ENCODE peak calls at places on chromosomes 1 and 21, in ten cellular contexts. R is A549; U is K562; X is AG09319; E is AG10803; Q is astrocyte of the cerebellum; G is CD4-positive, alpha-beta T cell; J is CD8-positive, alpha-beta T cell; L is mammary epithelial cell; N is IMR-90. W is an unnamed sample.

GRCh38 chr1:176829261-176829976 is 335.1 kb downstream of the ASTN1 start:
- DNase-seq in R (no peak), U (no peak), X (no peak), E (no peak), Q (no peak), G (no peak), J (no peak), L (peak; percentile 14), N (no peak), W (no peak)

GRCh38 chr1:242739246-242739645 is 214.7 kb upstream of the PLD5 start:
- DNase-seq in R (no peak), U (no peak), X (no peak), E (no peak), Q (no peak), G (no peak), J (no peak), L (no peak), N (no peak), W (no peak)

GRCh38 chr1:86423473-86423872 is 498 bp upstream of the CLCA2 start:
- DNase-seq in R (no peak), U (no peak), X (no peak), E (no peak), Q (no peak), G (no peak), J (no peak), L (no peak), N (no peak), W (no peak)

GRCh38 chr1:83701396-83701795 is 297.5 kb downstream of the TTLL7 start:
- DNase-seq in R (no peak), U (no peak), X (no peak), E (no peak), Q (no peak), G (no peak), J (no peak), L (no peak), N (no peak), W (no peak)

GRCh38 chr1:219074084-219074728 is 99.5 kb upstream of the LYPLAL1 start:
- DNase-seq in R (no peak), U (no peak), X (no peak), E (no peak), Q (no peak), G (no peak), J (no peak), L (no peak), N (no peak), W (no peak)

GRCh38 chr1:111504097-111504496 is 664 bp upstream of the ADORA3 start:
- DNase-seq in R (no peak), U (no peak), X (no peak), E (no peak), Q (no peak), G (no peak), J (no peak), L (no peak), N (no peak), W (no peak)

GRCh38 chr1:178540646-178541045 is 27.7 kb downstream of the TEX35 start:
- DNase-seq in R (no peak), U (no peak), X (peak; percentile 58), E (peak; percentile 86), Q (no peak), G (no peak), J (no peak), L (peak; percentile 36), N (peak; percentile 94), W (no peak)

GRCh38 chr1:200938955-200939354 is 44.3 kb downstream of the INAVA start:
- DNase-seq in R (no peak), U (no peak), X (no peak), E (no peak), Q (no peak), G (no peak), J (peak; percentile 3), L (no peak), N (no peak), W (no peak)

GRCh38 chr1:2875677-2876531 is 74.4 kb upstream of the TTC34 start:
- DNase-seq in R (peak; percentile 28), U (peak; percentile 43), X (no peak), E (no peak), Q (no peak), G (no peak), J (no peak), L (no peak), N (no peak), W (no peak)

GRCh38 chr1:165455111-165455510 is 10.2 kb upstream of the RXRG start:
- DNase-seq in R (no peak), U (no peak), X (no peak), E (no peak), Q (no peak), G (no peak), J (no peak), L (no peak), N (no peak), W (no peak)

GRCh38 chr1:39639333-39640130 is at the start of gene HEYL:
- DNase-seq in R (peak; percentile 86), U (peak; percentile 89), X (no peak), E (no peak), Q (no peak), G (peak; percentile 62), J (peak; percentile 39), L (no peak), N (peak; percentile 19), W (peak; percentile 52)

GRCh38 chr21:43313939-43314405 is 113.0 kb downstream of the SIK1 start:
- DNase-seq in R (no peak), U (no peak), X (no peak), E (no peak), Q (no peak), G (no peak), J (no peak), L (no peak), N (no peak), W (no peak)

GRCh38 chr1:5992034-5992813 is at the start of gene NPHP4:
- DNase-seq in R (peak; percentile 99), U (peak; percentile 100), X (peak; percentile 99), E (peak; percentile 100), Q (peak; percentile 100), G (peak; percentile 99), J (peak; percentile 99), L (peak; percentile 100), N (peak; percentile 100), W (peak; percentile 99)
- TF ChIP-seq CTCF in R (no peak), U (peak; percentile 24), X (no peak), E (no peak), Q (no peak), G (no peak), J (no peak), L (no peak), N (no peak), W (no peak)

GRCh38 chr1:229529639-229530038 is 21.5 kb upstream of the NUP133 start:
- DNase-seq in R (no peak), U (no peak), X (no peak), E (no peak), Q (no peak), G (no peak), J (no peak), L (no peak), N (no peak), W (no peak)
- TF ChIP-seq CTCF in R (no peak), U (no peak), X (no peak), E (no peak), Q (no peak), G (no peak), J (no peak), L (no peak), N (no peak), W (no peak)

GRCh38 chr1:15426492-15427279 is 11.6 kb upstream of the CTRC start:
- DNase-seq in R (peak; percentile 89), U (peak; percentile 52), X (no peak), E (no peak), Q (no peak), G (no peak), J (no peak), L (no peak), N (peak; percentile 57), W (no peak)
- TF ChIP-seq CTCF in R (peak; percentile 27), U (peak; percentile 21), X (no peak), E (no peak), Q (no peak), G (no peak), J (no peak), L (no peak), N (peak; percentile 3), W (no peak)

GRCh38 chr1:114757455-114758250 is at the start of gene CSDE1:
- DNase-seq in R (peak; percentile 98), U (peak; percentile 95), X (peak; percentile 96), E (peak; percentile 99), Q (peak; percentile 98), G (peak; percentile 94), J (peak; percentile 95), L (peak; percentile 95), N (peak; percentile 99), W (peak; percentile 95)
- TF ChIP-seq CTCF in R (peak; percentile 28), U (peak; percentile 85), X (peak; percentile 38), E (peak; percentile 60), Q (peak; percentile 41), G (no peak), J (no peak), L (peak; percentile 50), N (peak; percentile 49), W (peak; percentile 70)

GRCh38 chr1:16503494-16503893 is 10.6 kb downstream of the RNU1-1 start:
- DNase-seq in R (no peak), U (no peak), X (no peak), E (no peak), Q (no peak), G (no peak), J (no peak), L (no peak), N (no peak), W (no peak)

DNA sequence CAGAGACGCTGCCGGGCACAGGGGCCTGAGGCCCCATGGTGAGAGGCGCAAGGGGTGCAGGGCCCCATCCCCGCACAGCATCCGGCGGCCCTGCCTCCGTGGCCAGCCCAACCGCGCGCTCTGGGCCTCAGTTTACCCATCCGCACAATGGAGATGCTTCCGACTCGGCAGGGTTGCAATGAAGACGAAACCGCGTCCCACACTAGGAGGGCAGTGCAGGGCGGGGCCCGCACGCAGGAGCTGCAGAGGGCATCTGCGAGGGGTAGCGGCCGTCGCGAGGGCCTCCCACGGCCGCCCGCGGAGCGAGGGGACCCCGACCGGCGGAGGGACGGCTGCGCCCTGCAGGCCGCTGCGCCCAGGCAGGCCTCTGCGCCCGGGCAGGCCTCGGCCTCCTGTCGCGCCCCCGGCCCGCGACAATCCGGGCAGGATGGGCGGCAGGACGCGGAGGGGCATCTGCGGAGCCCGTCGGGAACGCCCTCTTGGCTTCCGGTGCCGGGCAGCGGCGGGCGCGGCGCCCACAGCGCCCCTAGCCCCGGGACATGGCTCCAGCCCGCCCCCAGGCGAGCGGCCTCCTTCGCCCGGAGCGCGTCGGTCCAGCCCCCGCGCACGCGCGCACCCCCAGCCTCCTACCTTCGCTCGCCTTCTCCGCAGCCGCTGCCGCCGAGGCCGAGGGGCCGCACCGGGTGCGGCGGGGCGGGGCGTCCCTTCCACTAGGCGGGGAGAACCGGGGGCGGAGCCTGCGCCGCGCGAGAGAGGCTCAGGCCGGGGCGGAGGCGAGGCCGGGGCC is 15.3 kb downstream of the RNU1-1 start:
- DNase-seq in R (peak; percentile 72), U (peak; percentile 98), X (peak; percentile 57), E (peak; percentile 76), Q (peak; percentile 49), G (peak; percentile 80), J (peak; percentile 78), L (peak; percentile 71), N (peak; percentile 79), W (peak; percentile 91)
- TF ChIP-seq CTCF in R (no peak), U (no peak), X (no peak), E (no peak), Q (no peak), G (no peak), J (no peak), L (no peak), N (peak; percentile 33), W (no peak)

W was measured in neural crest cell.